ENCODE peak calls at places on chromosomes 12 and 14, in five cellular contexts. W is colonic mucosa, K is NCI-H446, X is uterus, B is hippocampal formation. I is an unnamed sample.

GRCh38 chr14:29637406-29637805 is 290.2 kb downstream of the PRKD1 start:
- DNase-seq in W (peak), K (peak), X (no peak), B (peak), I (peak)

GRCh38 chr12:59620326-59620725 is 24.5 kb downstream of the SLC16A7 start:
- DNase-seq in W (no peak), K (no peak), X (no peak), B (no peak), I (no peak)

GRCh38 chr12:1533205-1533601 is 61.2 kb downstream of the FBXL14 start:
- DNase-seq in W (no peak), K (no peak), X (no peak), B (no peak), I (peak)

GRCh38 chr12:51871126-51871525 is 16.8 kb upstream of the ANKRD33 start:
- DNase-seq in W (no peak), K (no peak), X (no peak), B (no peak), I (no peak)

GRCh38 chr12:95214466-95214865 is 2.8 kb downstream of the FGD6 start:
- DNase-seq in W (no peak), K (no peak), X (no peak), B (no peak), I (no peak)

GRCh38 chr14:22812744-22813143 is 2.5 kb downstream of the SLC7A7 start:
- DNase-seq in W (no peak), K (no peak), X (no peak), B (no peak), I (no peak)

GRCh38 chr14:103889313-103890051 is 38.8 kb upstream of the TDRD9 start:
- DNase-seq in W (peak), K (no peak), X (no peak), B (no peak), I (peak)

GRCh38 chr14:75522224-75522764 is at the start of gene BATF:
- DNase-seq in W (peak), K (no peak), X (no peak), B (peak), I (no peak)

GRCh38 chr14:105925615-105926414 is 399.4 kb downstream of the TMEM121 start:
- DNase-seq in W (no peak), K (no peak), X (no peak), B (no peak), I (no peak)